ENCODE peak calls at places on chromosomes 7 and 10, in five cellular contexts. One of them, this sample, is unnamed.
A peak's percentile ranks its signal among the peaks of the same experiment; 100 is the strongest.

GRCh38 chr10:38025283-38025682 is 14.8 kb downstream of the ZNF33A start:
- DNase-seq in stimulated activated CD4-positive, alpha-beta T cell treated with anti-CD3 and anti-CD28 coated beads, Interleukin-1b, Interleukin-23, amount 100 ng/mL, for 24 hours: no peak
- DNase-seq in LoVo: no peak
- DNase-seq in foreskin fibroblast: no peak
- DNase-seq in lower lobe of right lung: no peak
- DNase-seq in this sample: no peak

GRCh38 chr7:20152511-20152910 is 64.7 kb downstream of the MACC1 start:
- DNase-seq in LoVo: no peak
- DNase-seq in stimulated activated CD4-positive, alpha-beta T cell treated with anti-CD3 and anti-CD28 coated beads, Interleukin-1b, Interleukin-23, amount 100 ng/mL, for 24 hours: no peak
- DNase-seq in lower lobe of right lung: no peak
- DNase-seq in foreskin fibroblast: peak; percentile 12
- DNase-seq in this sample: no peak

GRCh38 chr7:131008840-131009651 is 275.0 kb upstream of the KLF14 start:
- DNase-seq in lower lobe of right lung: no peak
- DNase-seq in LoVo: no peak
- DNase-seq in foreskin fibroblast: peak; percentile 67
- DNase-seq in stimulated activated CD4-positive, alpha-beta T cell treated with anti-CD3 and anti-CD28 coated beads, Interleukin-1b, Interleukin-23, amount 100 ng/mL, for 24 hours: no peak
- DNase-seq in this sample: no peak

GRCh38 chr7:129702316-129702715 is 90.8 kb downstream of the NRF1 start:
- DNase-seq in foreskin fibroblast: peak; percentile 19
- DNase-seq in stimulated activated CD4-positive, alpha-beta T cell treated with anti-CD3 and anti-CD28 coated beads, Interleukin-1b, Interleukin-23, amount 100 ng/mL, for 24 hours: no peak
- DNase-seq in lower lobe of right lung: no peak
- DNase-seq in LoVo: no peak
- DNase-seq in this sample: no peak

GRCh38 chr7:152709307-152710133 is 33.6 kb upstream of the XRCC2 start:
- DNase-seq in lower lobe of right lung: no peak
- DNase-seq in stimulated activated CD4-positive, alpha-beta T cell treated with anti-CD3 and anti-CD28 coated beads, Interleukin-1b, Interleukin-23, amount 100 ng/mL, for 24 hours: no peak
- DNase-seq in foreskin fibroblast: peak; percentile 38
- DNase-seq in LoVo: peak; percentile 35
- DNase-seq in this sample: no peak

GRCh38 chr10:88163572-88163971 is 300.1 kb downstream of the PTEN start:
- DNase-seq in stimulated activated CD4-positive, alpha-beta T cell treated with anti-CD3 and anti-CD28 coated beads, Interleukin-1b, Interleukin-23, amount 100 ng/mL, for 24 hours: no peak
- DNase-seq in lower lobe of right lung: no peak
- DNase-seq in LoVo: no peak
- DNase-seq in foreskin fibroblast: no peak
- DNase-seq in this sample: no peak

GRCh38 chr10:92087750-92088395 is 164.3 kb downstream of the BTAF1 start:
- DNase-seq in foreskin fibroblast: peak; percentile 86
- DNase-seq in stimulated activated CD4-positive, alpha-beta T cell treated with anti-CD3 and anti-CD28 coated beads, Interleukin-1b, Interleukin-23, amount 100 ng/mL, for 24 hours: no peak
- DNase-seq in lower lobe of right lung: peak; percentile 51
- DNase-seq in LoVo: peak; percentile 70
- DNase-seq in this sample: peak; percentile 69

GRCh38 chr10:1688531-1688930 is 48.8 kb downstream of the ADARB2 start:
- DNase-seq in stimulated activated CD4-positive, alpha-beta T cell treated with anti-CD3 and anti-CD28 coated beads, Interleukin-1b, Interleukin-23, amount 100 ng/mL, for 24 hours: no peak
- DNase-seq in lower lobe of right lung: no peak
- DNase-seq in foreskin fibroblast: no peak
- DNase-seq in LoVo: no peak
- DNase-seq in this sample: no peak

GRCh38 chr10:788796-789748 is 99.6 kb upstream of the DIP2C start:
- DNase-seq in stimulated activated CD4-positive, alpha-beta T cell treated with anti-CD3 and anti-CD28 coated beads, Interleukin-1b, Interleukin-23, amount 100 ng/mL, for 24 hours: peak; percentile 12
- DNase-seq in LoVo: peak; percentile 46
- DNase-seq in lower lobe of right lung: peak; percentile 80
- DNase-seq in foreskin fibroblast: peak; percentile 88
- DNase-seq in this sample: no peak

This sample was measured in NCI-H1930.